ENCODE peak calls at places on chromosomes 16 and 17, in nine cellular contexts. J is GF-D8; C is activated T-cell treated with anti-CD3 and anti-CD28 coated beads, Interleukin-2, amount 50 U/mL, for 24 hours; B is T follicular helper cell; T is activated CD4-positive, alpha-beta T cell treated with anti-CD3 and anti-CD28 coated beads for 36 hours; Q is stimulated activated CD8-positive, alpha-beta memory T cell treated with anti-CD3 and anti-CD28 coated beads, Interleukin-7, amount 100 ng/mL, for 24 hours; K is pons; S is substantia nigra; P is colonic mucosa. X is an unnamed sample.

GRCh38 chr17:83119987-83120864 is 40.8 kb downstream of the METRNL start:
- DNase-seq in J (peak), C (no peak), B (no peak), T (peak), Q (no peak), K (peak), S (no peak), P (no peak), X (no peak)

GRCh38 chr16:15819046-15819445 is 37.8 kb downstream of the MYH11 start:
- DNase-seq in J (no peak), C (no peak), B (no peak), T (no peak), Q (no peak), K (no peak), S (no peak), P (no peak), X (no peak)

GRCh38 chr17:29595107-29595942 is 2.4 kb downstream of the ANKRD13B start:
- DNase-seq in J (no peak), C (no peak), B (no peak), T (no peak), Q (no peak), K (no peak), S (no peak), P (no peak), X (no peak)

GRCh38 chr16:82061861-82062525 is 26.9 kb downstream of the HSD17B2 start:
- DNase-seq in J (no peak), C (no peak), B (no peak), T (peak), Q (no peak), K (peak), S (no peak), P (no peak), X (peak)

GRCh38 chr16:48556210-48556912 is 53.6 kb downstream of the N4BP1 start:
- DNase-seq in J (no peak), C (no peak), B (no peak), T (no peak), Q (no peak), K (no peak), S (no peak), P (no peak), X (no peak)

GRCh38 chr17:64920419-64921172 is 1.3 kb upstream of the LRRC37A3 start:
- DNase-seq in J (no peak), C (no peak), B (no peak), T (no peak), Q (no peak), K (peak), S (no peak), P (no peak), X (no peak)

GRCh38 chr16:85231959-85232358 is 119.7 kb upstream of the CIBAR2 start:
- DNase-seq in J (no peak), C (no peak), B (no peak), T (no peak), Q (no peak), K (no peak), S (no peak), P (no peak), X (no peak)

GRCh38 chr17:73262676-73263642 is 1.3 kb upstream of the CPSF4L start:
- DNase-seq in J (no peak), C (no peak), B (no peak), T (no peak), Q (no peak), K (peak), S (no peak), P (no peak), X (no peak)

GRCh38 chr16:16928532-16929101 is 542.1 kb downstream of the XYLT1 start:
- DNase-seq in J (no peak), C (no peak), B (no peak), T (no peak), Q (no peak), K (no peak), S (no peak), P (no peak), X (no peak)

GRCh38 chr17:42340691-42341127 is 47.5 kb downstream of the STAT3 start:
- DNase-seq in J (no peak), C (peak), B (no peak), T (peak), Q (no peak), K (no peak), S (no peak), P (no peak), X (no peak)

GRCh38 chr16:2095315-2095853 is 40.3 kb downstream of the PKD1 start:
- DNase-seq in J (no peak), C (no peak), B (no peak), T (no peak), Q (no peak), K (no peak), S (no peak), P (no peak), X (peak)

GRCh38 chr16:19119564-19119963 is 5.8 kb downstream of the ITPRIPL2 start:
- DNase-seq in J (no peak), C (no peak), B (no peak), T (no peak), Q (no peak), K (no peak), S (no peak), P (no peak), X (peak)